ENCODE peak calls at places on chromosome 16, in ten cellular contexts. M is occipital lobe, X is heart right ventricle, D is GM04504, S is hippocampal formation, C is upper lobe of right lung, Z is mesenteric fat pad, P is posterior cingulate gyrus, E is left colon, O is ascending aorta. K is an unnamed sample.

GRCh38 chr16:90016339-90016950 is 2.8 kb downstream of the DBNDD1 start:
- DNase-seq in E (no peak), Z (no peak), S (no peak), D (no peak), C (no peak), O (no peak), M (no peak), X (no peak), P (no peak), K (peak)

GRCh38 chr16:17520567-17520966 is 49.8 kb upstream of the XYLT1 start:
- DNase-seq in M (no peak), C (no peak), O (no peak), P (no peak), Z (no peak), E (no peak), D (no peak), X (no peak), S (no peak), K (no peak)

GRCh38 chr16:74700206-74701040 is at the start of gene MLKL:
- DNase-seq in Z (peak), C (peak), P (no peak), D (peak), X (peak), M (no peak), E (peak), O (no peak), S (no peak), K (peak)

GRCh38 chr16:72317378-72317777 is 145.4 kb upstream of the PMFBP1 start:
- DNase-seq in P (no peak), Z (no peak), C (no peak), D (peak), X (no peak), S (no peak), M (no peak), O (no peak), E (no peak), K (peak)

GRCh38 chr16:50666658-50667496 is 14.2 kb downstream of the SNX20 start:
- DNase-seq in O (no peak), E (no peak), Z (no peak), S (no peak), X (no peak), M (no peak), D (no peak), P (no peak), C (no peak), K (no peak)

GRCh38 chr16:49756971-49757743 is 98.8 kb downstream of the ZNF423 start:
- DNase-seq in C (no peak), O (no peak), M (no peak), E (no peak), X (no peak), P (no peak), D (no peak), Z (no peak), S (no peak), K (peak)

GRCh38 chr16:53949716-53950410 is 245.9 kb downstream of the FTO start:
- DNase-seq in C (no peak), S (no peak), O (no peak), X (no peak), E (no peak), D (no peak), P (no peak), Z (no peak), M (no peak), K (no peak)

GRCh38 chr16:85249418-85249817 is 137.1 kb upstream of the CIBAR2 start:
- DNase-seq in M (no peak), S (no peak), E (no peak), O (no peak), X (no peak), D (no peak), P (peak), C (no peak), Z (no peak), K (no peak)

GRCh38 chr16:55668337-55669281 is 12.8 kb downstream of the SLC6A2 start:
- DNase-seq in X (no peak), E (no peak), S (no peak), P (no peak), O (no peak), M (no peak), C (no peak), Z (peak), D (no peak), K (no peak)

GRCh38 chr16:89020068-89020924 is 43.3 kb upstream of the CBFA2T3 start:
- DNase-seq in X (no peak), C (no peak), S (no peak), M (no peak), D (no peak), O (no peak), P (no peak), Z (no peak), E (no peak), K (peak)

GRCh38 chr16:2775765-2776499 is 1.1 kb downstream of the ELOB start:
- DNase-seq in E (no peak), O (no peak), S (no peak), P (no peak), Z (no peak), D (no peak), C (no peak), X (no peak), M (no peak), K (peak)

GRCh38 chr16:89391-90302 is 11.6 kb downstream of the MPG start:
- DNase-seq in D (no peak), E (no peak), S (no peak), M (no peak), X (no peak), Z (no peak), P (no peak), C (no peak), O (no peak), K (peak)

GRCh38 chr16:78740269-78740668 is 640.8 kb downstream of the WWOX start:
- DNase-seq in P (no peak), E (no peak), X (no peak), D (no peak), O (no peak), C (no peak), S (no peak), Z (no peak), M (no peak), K (no peak)

GRCh38 chr16:82630688-82631087 is 3.9 kb downstream of the CDH13 start:
- DNase-seq in Z (no peak), C (no peak), S (peak), O (no peak), X (no peak), P (no peak), M (no peak), E (no peak), D (no peak), K (peak)

GRCh38 chr16:49422896-49423295 is 49.3 kb downstream of the C16orf78 start:
- DNase-seq in C (no peak), P (no peak), D (no peak), M (no peak), Z (no peak), X (no peak), S (no peak), E (no peak), O (no peak), K (no peak)

GRCh38 chr16:70157105-70157476 is 16.5 kb upstream of the CLEC18C start:
- DNase-seq in D (no peak), Z (peak), E (no peak), O (no peak), C (no peak), X (no peak), M (no peak), P (no peak), S (no peak), K (peak)

GRCh38 chr16:84578538-84579126 is 39.2 kb downstream of the COTL1 start:
- DNase-seq in C (no peak), P (no peak), D (no peak), X (no peak), E (no peak), Z (no peak), S (no peak), O (no peak), M (no peak), K (no peak)

GRCh38 chr16:24534634-24535033 is 4.7 kb upstream of the RBBP6 start:
- DNase-seq in O (no peak), X (no peak), C (no peak), S (no peak), D (no peak), P (no peak), M (no peak), E (no peak), Z (no peak), K (no peak)

GRCh38 chr16:12111223-12111622 is 134.7 kb downstream of the SNX29 start:
- DNase-seq in O (no peak), C (peak), S (no peak), P (no peak), M (no peak), X (no peak), E (no peak), D (no peak), Z (no peak), K (no peak)

GRCh38 chr16:77896357-77896972 is 108.1 kb downstream of the VAT1L start:
- DNase-seq in X (no peak), P (no peak), S (no peak), M (no peak), E (no peak), Z (no peak), O (no peak), C (no peak), D (no peak), K (no peak)

GRCh38 chr16:82824408-82824807 is 197.6 kb downstream of the CDH13 start:
- DNase-seq in E (no peak), S (no peak), D (no peak), X (no peak), C (no peak), M (no peak), Z (no peak), O (no peak), P (no peak), K (no peak)

GRCh38 chr16:84647830-84648594 is at the start of gene KLHL36:
- DNase-seq in D (no peak), S (peak), M (peak), C (peak), P (peak), O (no peak), X (peak), Z (peak), E (peak), K (peak)

GRCh38 chr16:86952769-86953168 is 364.4 kb downstream of the C16orf95 start:
- DNase-seq in M (no peak), S (no peak), C (no peak), X (no peak), P (no peak), E (no peak), O (no peak), Z (no peak), D (no peak), K (peak)

GRCh38 chr16:2159052-2159838 is 3.7 kb downstream of the TRAF7 start:
- DNase-seq in M (no peak), P (peak), E (peak), C (no peak), D (no peak), X (peak), O (no peak), S (peak), Z (no peak), K (peak)

GRCh38 chr16:4733747-4734062 is 366 bp downstream of the ANKS3 start:
- DNase-seq in C (no peak), O (no peak), P (no peak), M (no peak), E (no peak), Z (no peak), D (no peak), X (no peak), S (no peak), K (peak)

GRCh38 chr16:75289189-75289588 is 37.8 kb upstream of the BCAR1 start:
- DNase-seq in C (no peak), D (no peak), M (no peak), O (no peak), P (no peak), X (peak), S (no peak), E (no peak), Z (no peak), K (no peak)

GRCh38 chr16:77786448-77786847 is 1.9 kb upstream of the VAT1L start:
- DNase-seq in O (no peak), E (no peak), C (no peak), D (no peak), S (no peak), Z (no peak), X (no peak), M (no peak), P (no peak), K (no peak)

GRCh38 chr16:80989801-80990200 is 16.9 kb downstream of the CMC2 start:
- DNase-seq in X (no peak), P (no peak), D (no peak), S (no peak), E (no peak), C (no peak), O (no peak), Z (no peak), M (no peak), K (no peak)

GRCh38 chr16:29699324-29700219 is 20.6 kb downstream of the QPRT start:
- DNase-seq in C (peak), O (no peak), D (no peak), X (no peak), P (no peak), E (no peak), M (no peak), S (no peak), Z (no peak), K (peak)

K was measured in osteoblast.